ENCODE peak calls at places on chromosomes 12 and 14, in five cellular contexts. One of them, this sample, is unnamed.

GRCh38 chr12:107468182-107468581 is 217.4 kb upstream of the PWP1 start:
- DNase-seq in A549: no peak
- DNase-seq in H1: no peak
- DNase-seq in HepG2: no peak
- DNase-seq in GM12878: no peak
- DNase-seq in this sample: no peak

GRCh38 chr14:72726444-72726843 is 167.5 kb downstream of the DPF3 start:
- DNase-seq in A549: no peak
- DNase-seq in H1: no peak
- DNase-seq in HepG2: no peak
- DNase-seq in GM12878: no peak
- DNase-seq in this sample: no peak

GRCh38 chr14:52355526-52355925 is 41.4 kb downstream of the PTGER2 start:
- DNase-seq in A549: peak; percentile 12
- DNase-seq in H1: no peak
- DNase-seq in HepG2: no peak
- DNase-seq in GM12878: no peak
- DNase-seq in this sample: no peak

GRCh38 chr12:124994435-124994975 is 1.1 kb downstream of the BRI3BP start:
- DNase-seq in A549: peak; percentile 40
- DNase-seq in H1: no peak
- DNase-seq in HepG2: no peak
- DNase-seq in GM12878: no peak
- DNase-seq in this sample: peak; percentile 27

GRCh38 chr14:56199095-56199975 is 81.1 kb downstream of the PELI2 start:
- DNase-seq in A549: peak; percentile 95
- DNase-seq in H1: no peak
- DNase-seq in HepG2: no peak
- DNase-seq in GM12878: peak; percentile 32
- DNase-seq in this sample: peak; percentile 87

GRCh38 chr12:42766754-42767153 is 177.2 kb upstream of the PRICKLE1 start:
- DNase-seq in A549: no peak
- DNase-seq in H1: no peak
- DNase-seq in HepG2: no peak
- DNase-seq in GM12878: no peak
- DNase-seq in this sample: no peak

GRCh38 chr14:93056166-93056839 is 59.4 kb downstream of the ITPK1 start:
- DNase-seq in A549: peak; percentile 49
- DNase-seq in H1: no peak
- DNase-seq in HepG2: no peak
- DNase-seq in GM12878: no peak
- DNase-seq in this sample: no peak

GRCh38 chr12:18224745-18225144 is 36.6 kb upstream of the PIK3C2G start:
- DNase-seq in A549: peak; percentile 36
- DNase-seq in H1: peak; percentile 10
- DNase-seq in HepG2: peak; percentile 21
- DNase-seq in GM12878: no peak
- DNase-seq in this sample: no peak

GRCh38 chr12:123696209-123696608 is 15.9 kb upstream of the ATP6V0A2 start:
- DNase-seq in A549: no peak
- DNase-seq in H1: no peak
- DNase-seq in HepG2: no peak
- DNase-seq in GM12878: no peak
- DNase-seq in this sample: no peak

GRCh38 chr14:105863296-105864108 is 337.1 kb downstream of the TMEM121 start:
- DNase-seq in A549: no peak
- DNase-seq in H1: no peak
- DNase-seq in HepG2: no peak
- DNase-seq in GM12878: no peak
- DNase-seq in this sample: no peak

GRCh38 chr12:89464974-89465592 is 59.5 kb downstream of the GALNT4 start:
- DNase-seq in A549: no peak
- DNase-seq in H1: no peak
- DNase-seq in HepG2: no peak
- DNase-seq in GM12878: no peak
- DNase-seq in this sample: no peak

GRCh38 chr14:44613061-44613712 is 106.1 kb upstream of the FSCB start:
- DNase-seq in A549: no peak
- DNase-seq in H1: no peak
- DNase-seq in HepG2: no peak
- DNase-seq in GM12878: no peak
- DNase-seq in this sample: no peak

GRCh38 chr14:101518611-101519048 is 42.7 kb upstream of the DIO3 start:
- DNase-seq in A549: no peak
- DNase-seq in H1: no peak
- DNase-seq in HepG2: no peak
- DNase-seq in GM12878: no peak
- DNase-seq in this sample: no peak

GRCh38 chr12:6529291-6529737 is 5.0 kb upstream of the GAPDH start:
- DNase-seq in A549: no peak
- DNase-seq in H1: no peak
- DNase-seq in HepG2: no peak
- DNase-seq in GM12878: no peak
- DNase-seq in this sample: no peak

GRCh38 chr14:63853831-63854293 is 1.1 kb downstream of the SYNE2 start:
- DNase-seq in A549: peak; percentile 60
- DNase-seq in H1: no peak
- DNase-seq in HepG2: peak; percentile 20
- DNase-seq in GM12878: no peak
- DNase-seq in this sample: no peak

GRCh38 chr14:63860146-63860545 is 7.3 kb downstream of the SYNE2 start:
- DNase-seq in A549: no peak
- DNase-seq in H1: no peak
- DNase-seq in HepG2: no peak
- DNase-seq in GM12878: no peak
- DNase-seq in this sample: no peak

GRCh38 chr14:63854330-63854729 is 1.5 kb downstream of the SYNE2 start:
- DNase-seq in A549: no peak
- DNase-seq in H1: no peak
- DNase-seq in HepG2: no peak
- DNase-seq in GM12878: no peak
- DNase-seq in this sample: no peak

GRCh38 chr14:63855272-63855671 is 2.5 kb downstream of the SYNE2 start:
- DNase-seq in A549: no peak
- DNase-seq in H1: no peak
- DNase-seq in HepG2: no peak
- DNase-seq in GM12878: no peak
- DNase-seq in this sample: no peak

DNA sequence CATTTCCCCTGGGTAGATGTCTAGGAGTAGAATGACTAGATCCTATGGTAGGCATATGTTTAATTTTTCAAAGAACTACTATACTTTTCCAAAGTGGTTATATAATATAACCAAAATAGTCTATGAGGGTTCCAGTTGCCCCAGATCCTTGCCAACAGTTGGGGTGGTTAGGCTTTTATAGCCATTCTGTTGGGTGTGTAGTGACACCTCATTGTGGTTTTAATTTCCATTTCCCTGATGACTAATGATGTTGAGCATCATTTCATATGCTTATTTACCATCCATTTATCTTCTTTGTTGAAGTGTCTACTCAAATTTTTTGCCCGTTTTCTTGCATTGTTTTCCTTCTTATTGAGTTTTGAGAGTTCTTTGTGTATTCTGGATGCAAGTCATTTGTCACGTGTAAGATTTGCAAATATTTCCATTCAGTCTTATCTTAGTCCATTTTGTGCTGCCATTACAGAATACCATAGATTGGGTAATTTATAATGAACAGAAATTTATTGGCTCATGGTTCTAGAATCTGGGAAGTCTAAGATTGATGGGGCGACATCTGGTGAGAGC is 4.7 kb downstream of the SYNE2 start:
- DNase-seq in A549: no peak
- DNase-seq in H1: no peak
- DNase-seq in HepG2: no peak
- DNase-seq in GM12878: no peak
- DNase-seq in this sample: no peak
- TF ChIP-seq HDAC2 in A549: no peak
- TF ChIP-seq HDAC2 in H1: no peak
- TF ChIP-seq HDAC2 in HepG2: no peak
- TF ChIP-seq HDAC2 in GM12878: no peak
- TF ChIP-seq HDAC2 in this sample: no peak

GRCh38 chr12:50506753-50507473 is 2.1 kb downstream of the DIP2B start:
- DNase-seq in A549: no peak
- DNase-seq in H1: no peak
- DNase-seq in HepG2: no peak
- DNase-seq in GM12878: no peak
- DNase-seq in this sample: no peak

GRCh38 chr12:50507474-50507838 is 2.7 kb downstream of the DIP2B start:
- DNase-seq in A549: no peak
- DNase-seq in H1: no peak
- DNase-seq in HepG2: no peak
- DNase-seq in GM12878: no peak
- DNase-seq in this sample: no peak

GRCh38 chr12:50509009-50509663 is 4.4 kb downstream of the DIP2B start:
- DNase-seq in A549: no peak
- DNase-seq in H1: no peak
- DNase-seq in HepG2: peak; percentile 61
- DNase-seq in GM12878: no peak
- DNase-seq in this sample: no peak

GRCh38 chr12:50507930-50508329 is 3.1 kb downstream of the DIP2B start:
- DNase-seq in A549: no peak
- DNase-seq in H1: no peak
- DNase-seq in HepG2: no peak
- DNase-seq in GM12878: no peak
- DNase-seq in this sample: no peak

GRCh38 chr12:50508420-50508819 is 3.6 kb downstream of the DIP2B start:
- DNase-seq in A549: no peak
- DNase-seq in H1: no peak
- DNase-seq in HepG2: no peak
- DNase-seq in GM12878: no peak
- DNase-seq in this sample: no peak
- TF ChIP-seq HDAC2 in A549: no peak
- TF ChIP-seq HDAC2 in H1: no peak
- TF ChIP-seq HDAC2 in HepG2: no peak
- TF ChIP-seq HDAC2 in GM12878: no peak
- TF ChIP-seq HDAC2 in this sample: no peak

DNA sequence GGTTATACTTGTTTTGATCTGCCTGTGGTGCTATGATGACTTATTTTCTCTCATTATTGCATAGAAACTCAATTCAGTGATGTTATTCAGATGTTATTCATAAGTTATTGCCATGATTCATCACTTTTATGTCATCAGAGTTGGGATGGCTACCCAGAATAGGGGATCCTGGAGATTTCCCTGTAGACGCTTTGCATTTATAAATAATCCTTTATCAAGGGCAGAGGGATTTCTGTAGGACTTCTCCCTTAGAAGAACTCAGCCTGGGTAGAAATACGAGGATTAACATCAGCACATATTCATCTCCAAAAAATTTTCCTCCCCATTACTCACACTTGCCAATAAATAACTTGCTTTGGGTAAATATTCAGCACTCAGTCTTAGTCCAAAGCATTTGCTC is 4.9 kb downstream of the GPRC5A start:
- DNase-seq in A549: peak; percentile 60
- DNase-seq in H1: no peak
- DNase-seq in HepG2: no peak
- DNase-seq in GM12878: no peak
- DNase-seq in this sample: no peak
- TF ChIP-seq HDAC2 in A549: no peak
- TF ChIP-seq HDAC2 in H1: no peak
- TF ChIP-seq HDAC2 in HepG2: no peak
- TF ChIP-seq HDAC2 in GM12878: no peak
- TF ChIP-seq HDAC2 in this sample: no peak

DNA sequence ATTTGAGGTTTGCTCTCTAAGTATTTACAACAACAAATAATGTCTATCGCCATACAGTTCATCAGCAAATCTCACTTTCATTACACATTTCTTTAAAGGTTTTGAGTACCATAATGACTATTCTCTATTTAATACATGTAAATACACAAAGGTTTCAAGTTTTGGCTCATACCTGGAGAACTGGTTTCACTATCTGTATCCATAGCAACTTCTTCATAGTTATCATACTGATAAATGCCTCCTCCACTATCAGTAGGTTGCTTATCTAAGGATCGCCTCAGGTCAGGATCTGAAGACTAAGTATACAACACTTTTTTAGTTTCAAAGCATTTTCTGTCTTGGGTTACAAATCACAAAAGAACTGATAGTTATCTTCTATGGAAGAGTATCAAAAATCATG is 21.4 kb downstream of the ZFC3H1 start:
- DNase-seq in A549: no peak
- DNase-seq in H1: no peak
- DNase-seq in HepG2: no peak
- DNase-seq in GM12878: no peak
- DNase-seq in this sample: no peak
- TF ChIP-seq HDAC2 in A549: no peak
- TF ChIP-seq HDAC2 in H1: no peak
- TF ChIP-seq HDAC2 in HepG2: no peak
- TF ChIP-seq HDAC2 in GM12878: no peak
- TF ChIP-seq HDAC2 in this sample: no peak

GRCh38 chr12:26127404-26127803 is 2.6 kb upstream of the BHLHE41 start:
- DNase-seq in A549: no peak
- DNase-seq in H1: no peak
- DNase-seq in HepG2: no peak
- DNase-seq in GM12878: no peak
- DNase-seq in this sample: no peak

GRCh38 chr12:26134540-26134939 is 9.7 kb upstream of the BHLHE41 start:
- DNase-seq in A549: no peak
- DNase-seq in H1: no peak
- DNase-seq in HepG2: no peak
- DNase-seq in GM12878: no peak
- DNase-seq in this sample: no peak

GRCh38 chr12:26133508-26133907 is 8.7 kb upstream of the BHLHE41 start:
- DNase-seq in A549: no peak
- DNase-seq in H1: no peak
- DNase-seq in HepG2: no peak
- DNase-seq in GM12878: no peak
- DNase-seq in this sample: no peak

GRCh38 chr12:26128180-26128579 is 3.3 kb upstream of the BHLHE41 start:
- DNase-seq in A549: no peak
- DNase-seq in H1: no peak
- DNase-seq in HepG2: no peak
- DNase-seq in GM12878: no peak
- DNase-seq in this sample: no peak

GRCh38 chr12:26130728-26131127 is 5.9 kb upstream of the BHLHE41 start:
- DNase-seq in A549: no peak
- DNase-seq in H1: no peak
- DNase-seq in HepG2: no peak
- DNase-seq in GM12878: no peak
- DNase-seq in this sample: no peak
- TF ChIP-seq HDAC2 in A549: no peak
- TF ChIP-seq HDAC2 in H1: no peak
- TF ChIP-seq HDAC2 in HepG2: no peak
- TF ChIP-seq HDAC2 in GM12878: no peak
- TF ChIP-seq HDAC2 in this sample: no peak

DNA sequence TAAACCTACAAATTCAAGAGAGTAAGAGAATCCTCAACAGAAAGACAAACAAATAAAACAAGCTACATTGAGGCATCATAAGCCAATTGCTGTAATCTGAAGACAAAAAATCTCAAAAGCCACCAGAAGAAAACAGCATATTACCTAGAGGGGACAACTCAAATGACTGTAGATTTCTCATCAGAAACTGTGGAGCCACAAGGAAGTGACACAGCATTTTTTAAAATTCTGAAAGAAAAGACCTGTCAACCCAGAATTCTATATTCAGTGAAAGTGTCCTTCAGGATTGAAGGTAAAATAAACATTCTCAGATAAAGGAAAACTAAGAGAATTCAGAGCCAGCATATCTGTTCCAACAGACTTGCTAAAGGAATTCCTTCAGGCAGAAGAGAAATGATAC is 147.8 kb upstream of the DHRS4 start:
- DNase-seq in A549: no peak
- DNase-seq in H1: no peak
- DNase-seq in HepG2: no peak
- DNase-seq in GM12878: no peak
- DNase-seq in this sample: no peak
- TF ChIP-seq HDAC2 in A549: no peak
- TF ChIP-seq HDAC2 in H1: no peak
- TF ChIP-seq HDAC2 in HepG2: no peak
- TF ChIP-seq HDAC2 in GM12878: no peak
- TF ChIP-seq HDAC2 in this sample: no peak

GRCh38 chr12:70254225-70254624 is 11.0 kb downstream of the CNOT2 start:
- DNase-seq in A549: no peak
- DNase-seq in H1: no peak
- DNase-seq in HepG2: no peak
- DNase-seq in GM12878: no peak
- DNase-seq in this sample: no peak
- TF ChIP-seq HDAC2 in A549: no peak
- TF ChIP-seq HDAC2 in H1: no peak
- TF ChIP-seq HDAC2 in HepG2: no peak
- TF ChIP-seq HDAC2 in GM12878: no peak
- TF ChIP-seq HDAC2 in this sample: no peak

This sample was measured in K562.